ENCODE peak calls at places on chromosomes 12 and 14, in five cellular contexts. M is Peyer's patch; K is T-helper 1 cell; E is naive thymus-derived CD8-positive, alpha-beta T cell; V is aorta. W is an unnamed sample.

GRCh38 chr14:31843361-31844091 is 233.6 kb upstream of the ARHGAP5 start:
- DNase-seq in M (no peak), K (no peak), E (no peak), V (no peak), W (no peak)

GRCh38 chr14:57199911-57200310 is 68.8 kb downstream of the EXOC5 start:
- DNase-seq in M (no peak), K (no peak), E (no peak), V (no peak), W (no peak)

GRCh38 chr14:104228221-104228620 is 89.8 kb downstream of the KIF26A start:
- DNase-seq in M (no peak), K (no peak), E (no peak), V (no peak), W (no peak)

GRCh38 chr14:101624579-101624978 is 63.3 kb downstream of the DIO3 start:
- DNase-seq in M (no peak), K (no peak), E (no peak), V (no peak), W (no peak)

GRCh38 chr12:57896437-57897201 is 44.7 kb upstream of the ATP23 start:
- DNase-seq in M (peak), K (no peak), E (no peak), V (peak), W (no peak)

GRCh38 chr12:112838731-112839130 is 47.2 kb downstream of the RPH3A start:
- DNase-seq in M (no peak), K (no peak), E (no peak), V (no peak), W (no peak)

GRCh38 chr12:77830952-77831351 is 258 bp downstream of the NAV3 start:
- DNase-seq in M (no peak), K (no peak), E (no peak), V (no peak), W (no peak)

GRCh38 chr14:51087024-51087423 is 7.9 kb downstream of the TRIM9 start:
- DNase-seq in M (peak), K (no peak), E (no peak), V (no peak), W (no peak)

GRCh38 chr12:51128905-51129304 is 44.0 kb downstream of the TFCP2 start:
- DNase-seq in M (no peak), K (no peak), E (no peak), V (no peak), W (no peak)

W was measured in naive thymus-derived CD4-positive, alpha-beta T cell.